ENCODE peak calls at places on chromosomes 13 and 19, in five cellular contexts. Y, H, L, P and W are unnamed samples.

GRCh38 chr19:32735936-32736335 is 16.4 kb downstream of the TDRD12 start:
- DNase-seq in H (no peak), Y (no peak), P (no peak), L (no peak), W (no peak)

GRCh38 chr13:59963383-59963782 is 200.3 kb downstream of the DIAPH3 start:
- DNase-seq in P (no peak), H (no peak), L (no peak), Y (no peak), W (no peak)

GRCh38 chr19:14404322-14404721 is 14.8 kb downstream of the DDX39A start:
- DNase-seq in H (no peak), Y (no peak), P (no peak), L (no peak), W (no peak)

GRCh38 chr19:37306383-37306963 is 64.4 kb upstream of the ZNF527 start:
- DNase-seq in P (no peak), L (no peak), H (no peak), Y (no peak), W (no peak)

GRCh38 chr19:55247621-55248099 is 11.2 kb downstream of the PPP6R1 start:
- DNase-seq in H (no peak), Y (peak; percentile 73), P (peak; percentile 37), L (no peak), W (peak; percentile 55)

GRCh38 chr19:14031719-14032480 is at the start of gene IL27RA:
- DNase-seq in L (peak; percentile 31), P (peak; percentile 21), H (peak; percentile 88), Y (peak; percentile 50), W (peak; percentile 22)

GRCh38 chr19:35960432-35960972 is 24.3 kb downstream of the LRFN3 start:
- DNase-seq in Y (no peak), P (no peak), H (no peak), L (no peak), W (no peak)

GRCh38 chr13:113749956-113750355 is 9.1 kb upstream of the TMEM255B start:
- DNase-seq in Y (no peak), H (no peak), L (no peak), P (no peak), W (no peak)

GRCh38 chr19:23799321-23799720 is 40.6 kb upstream of the ZNF681 start:
- DNase-seq in Y (no peak), H (peak; percentile 73), L (no peak), P (no peak), W (no peak)

GRCh38 chr13:75760182-75760981 is 124.3 kb downstream of the LMO7 start:
- DNase-seq in P (peak; percentile 80), H (peak; percentile 44), L (peak; percentile 33), Y (peak; percentile 14), W (no peak)

GRCh38 chr19:58385313-58386165 is 1.5 kb upstream of the RPS5 start:
- DNase-seq in L (no peak), H (no peak), Y (no peak), P (no peak), W (no peak)

GRCh38 chr19:3359850-3360493 is 6.4 kb upstream of the NFIC start:
- DNase-seq in H (no peak), L (no peak), Y (no peak), P (no peak), W (no peak)

GRCh38 chr19:56837004-56837403 is 3.5 kb downstream of the PEG3 start:
- DNase-seq in L (no peak), P (no peak), H (no peak), Y (peak; percentile 2), W (no peak)

GRCh38 chr19:6674868-6675305 is 4.9 kb upstream of the TNFSF14 start:
- DNase-seq in P (peak; percentile 70), H (peak; percentile 87), Y (peak; percentile 75), L (peak; percentile 21), W (peak; percentile 47)

GRCh38 chr13:73874460-73874859 is 259.7 kb downstream of the KLF12 start:
- DNase-seq in P (no peak), H (no peak), Y (no peak), L (no peak), W (no peak)